ENCODE peak calls at places on chromosomes 3 and 15, in six cellular contexts. P is fibroblast of the aortic adventitia, J is uterus, M is fibroblast of lung, U is BJ, Q is lung. O is an unnamed sample.

GRCh38 chr3:124877617-124878016 is 9.5 kb downstream of the ITGB5 start:
- DNase-seq in J (no peak), U (no peak), Q (no peak), P (no peak), M (no peak), O (no peak)

GRCh38 chr15:71538922-71539321 is 271.4 kb upstream of the NR2E3 start:
- DNase-seq in M (no peak), P (no peak), J (no peak), Q (no peak), U (no peak), O (no peak)

GRCh38 chr3:123735456-123735855 is 148.7 kb downstream of the MYLK start:
- DNase-seq in Q (no peak), P (no peak), J (no peak), M (no peak), U (no peak), O (no peak)

GRCh38 chr3:121111914-121112612 is 204.1 kb downstream of the STXBP5L start:
- DNase-seq in U (no peak), Q (no peak), J (no peak), M (no peak), P (no peak), O (no peak)

GRCh38 chr3:43854916-43855315 is 164.2 kb downstream of the ABHD5 start:
- DNase-seq in P (no peak), M (no peak), U (no peak), Q (no peak), J (no peak), O (no peak)

GRCh38 chr3:5194801-5195509 is 7.4 kb downstream of the EDEM1 start:
- DNase-seq in P (peak; percentile 83), M (peak; percentile 62), U (peak; percentile 68), Q (no peak), J (peak; percentile 68), O (peak; percentile 87)

GRCh38 chr3:41650406-41650805 is 311.5 kb downstream of the ULK4 start:
- DNase-seq in M (no peak), J (no peak), U (no peak), Q (no peak), P (no peak), O (no peak)

GRCh38 chr3:58074997-58075396 is 66.8 kb downstream of the FLNB start:
- DNase-seq in M (no peak), J (no peak), U (no peak), Q (no peak), P (no peak), O (no peak)

GRCh38 chr15:66619152-66619903 is 53.5 kb upstream of the LCTL start:
- DNase-seq in M (peak; percentile 67), J (peak; percentile 76), P (peak; percentile 77), U (no peak), Q (peak; percentile 77), O (peak; percentile 80)

GRCh38 chr3:24165583-24165982 is 220.5 kb downstream of the NR1D2 start:
- DNase-seq in U (no peak), M (no peak), P (no peak), Q (no peak), J (no peak), O (no peak)

GRCh38 chr3:139444446-139444845 is 31.9 kb downstream of the RBP2 start:
- DNase-seq in U (no peak), M (no peak), J (no peak), P (no peak), Q (no peak), O (no peak)

GRCh38 chr3:139450155-139450554 is 26.2 kb downstream of the RBP2 start:
- DNase-seq in U (no peak), Q (no peak), P (no peak), M (no peak), J (no peak), O (no peak)

GRCh38 chr3:139447486-139447885 is 28.8 kb downstream of the RBP2 start:
- DNase-seq in P (no peak), Q (no peak), M (no peak), U (no peak), J (no peak), O (no peak)

DNA sequence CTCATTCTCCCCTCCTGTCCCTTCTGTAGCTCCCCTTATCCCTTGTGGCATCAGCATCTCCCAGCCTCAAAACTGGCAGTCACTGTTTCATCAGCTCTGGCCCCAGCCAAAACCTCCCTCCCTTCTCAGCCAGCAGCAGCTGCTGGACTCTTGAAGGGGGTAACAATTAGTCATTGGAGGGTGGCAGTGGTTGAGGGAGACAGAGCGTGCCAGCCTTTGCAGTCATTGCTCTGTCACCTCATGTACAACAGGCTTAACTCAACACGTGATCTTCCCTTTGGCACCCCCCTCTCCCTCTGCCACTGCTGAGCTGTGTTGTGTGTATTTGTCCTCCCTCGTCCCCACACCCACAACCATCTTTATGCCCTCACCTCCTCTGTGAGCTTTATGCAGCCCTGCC is 28.2 kb downstream of the RBP2 start:
- DNase-seq in J (no peak), Q (no peak), U (no peak), M (no peak), P (no peak), O (no peak)
- H3K4me3 ChIP-seq in J (no peak overlapping the region), Q (no peak overlapping the region), U (no peak overlapping the region), M (no peak overlapping the region), P (no peak overlapping the region), O (no peak overlapping the region)

GRCh38 chr3:135240426-135240825 is 445.4 kb downstream of the EPHB1 start:
- DNase-seq in M (no peak), P (no peak), J (no peak), Q (no peak), U (no peak), O (no peak)
- TF ChIP-seq CTCF in M (no peak), P (no peak), J (no peak), Q (no peak), U (no peak), O (no peak)

DNA sequence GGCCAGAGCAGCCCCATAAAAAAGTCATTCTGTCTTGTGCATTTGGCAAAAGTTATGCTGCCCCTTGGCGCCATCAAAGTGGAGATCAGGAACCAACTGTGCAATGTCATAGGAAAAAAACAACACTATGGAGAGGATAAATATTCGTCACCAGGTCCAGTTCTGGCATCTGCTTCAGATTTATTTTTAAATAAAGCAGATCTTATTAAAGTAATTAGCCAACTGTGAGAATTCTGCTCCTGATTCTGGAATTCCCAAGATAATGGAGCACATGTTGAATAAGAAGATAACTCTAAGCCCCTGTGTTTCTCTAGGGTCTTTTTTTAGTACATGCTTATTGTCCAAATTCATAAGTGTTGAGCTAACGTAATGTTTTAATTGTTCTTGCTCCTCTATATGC is 500.0 kb upstream of the IL12A start:
- DNase-seq in J (no peak), U (no peak), Q (no peak), P (no peak), M (no peak), O (no peak)
- H3K4me3 ChIP-seq in J (no peak overlapping the region), U (no peak overlapping the region), Q (no peak overlapping the region), P (no peak overlapping the region), M (no peak overlapping the region), O (no peak overlapping the region)

GRCh38 chr3:25895031-25895430 is 105.1 kb downstream of the OXSM start:
- DNase-seq in Q (no peak), U (no peak), P (no peak), J (no peak), M (no peak), O (no peak)

GRCh38 chr3:25899352-25900101 is 109.6 kb downstream of the OXSM start:
- DNase-seq in M (no peak), U (no peak), Q (no peak), J (no peak), P (no peak), O (no peak)

GRCh38 chr3:25895443-25895842 is 105.6 kb downstream of the OXSM start:
- DNase-seq in U (no peak), M (peak; percentile 37), P (no peak), J (no peak), Q (no peak), O (peak; percentile 4)

GRCh38 chr3:25894101-25894500 is 104.2 kb downstream of the OXSM start:
- DNase-seq in P (no peak), J (no peak), U (no peak), Q (no peak), M (no peak), O (no peak)

GRCh38 chr3:25897019-25897418 is 107.1 kb downstream of the OXSM start:
- DNase-seq in M (no peak), U (no peak), P (no peak), J (no peak), Q (no peak), O (peak; percentile 3)
- TF ChIP-seq CTCF in M (peak; percentile 24), U (peak; percentile 36), P (no peak), J (no peak), Q (no peak), O (peak; percentile 27)

O was measured in fibroblast of pulmonary artery.